ENCODE peak calls at places on chromosomes 5 and 9, in eight cellular contexts. One of them, this sample, is unnamed.

GRCh38 chr5:145947581-145947980 is 11.2 kb downstream of the SH3RF2 start:
- DNase-seq in stomach: no peak
- DNase-seq in HepG2: no peak
- DNase-seq in tibial nerve: no peak
- DNase-seq in gastrocnemius medialis: no peak
- DNase-seq in IMR-90: no peak
- DNase-seq in sigmoid colon: no peak
- DNase-seq in ovary: no peak
- DNase-seq in this sample: no peak

GRCh38 chr5:2756764-2757163 is 5.3 kb upstream of the IRX2 start:
- DNase-seq in stomach: no peak
- DNase-seq in HepG2: no peak
- DNase-seq in tibial nerve: no peak
- DNase-seq in gastrocnemius medialis: no peak
- DNase-seq in IMR-90: no peak
- DNase-seq in sigmoid colon: no peak
- DNase-seq in ovary: no peak
- DNase-seq in this sample: no peak

GRCh38 chr5:69035665-69036064 is 58.1 kb upstream of the SLC30A5 start:
- DNase-seq in stomach: no peak
- DNase-seq in HepG2: no peak
- DNase-seq in tibial nerve: no peak
- DNase-seq in gastrocnemius medialis: no peak
- DNase-seq in IMR-90: peak; percentile 24
- DNase-seq in sigmoid colon: no peak
- DNase-seq in ovary: no peak
- DNase-seq in this sample: no peak

GRCh38 chr9:84228130-84228735 is 112.3 kb downstream of the SLC28A3 start:
- DNase-seq in stomach: no peak
- DNase-seq in HepG2: no peak
- DNase-seq in tibial nerve: no peak
- DNase-seq in gastrocnemius medialis: no peak
- DNase-seq in IMR-90: no peak
- DNase-seq in sigmoid colon: no peak
- DNase-seq in ovary: no peak
- DNase-seq in this sample: no peak

GRCh38 chr5:54867310-54867944 is 118.0 kb downstream of the ESM1 start:
- DNase-seq in stomach: no peak
- DNase-seq in HepG2: peak; percentile 22
- DNase-seq in tibial nerve: no peak
- DNase-seq in gastrocnemius medialis: no peak
- DNase-seq in IMR-90: peak; percentile 75
- DNase-seq in sigmoid colon: no peak
- DNase-seq in ovary: no peak
- DNase-seq in this sample: no peak

GRCh38 chr9:103169798-103170197 is 174.7 kb downstream of the CYLC2 start:
- DNase-seq in stomach: no peak
- DNase-seq in HepG2: no peak
- DNase-seq in tibial nerve: no peak
- DNase-seq in gastrocnemius medialis: no peak
- DNase-seq in IMR-90: no peak
- DNase-seq in sigmoid colon: no peak
- DNase-seq in ovary: no peak
- DNase-seq in this sample: no peak

GRCh38 chr5:173278641-173279040 is 43.6 kb upstream of the NKX2-5 start:
- DNase-seq in stomach: no peak
- DNase-seq in HepG2: no peak
- DNase-seq in tibial nerve: no peak
- DNase-seq in gastrocnemius medialis: no peak
- DNase-seq in IMR-90: no peak
- DNase-seq in sigmoid colon: no peak
- DNase-seq in ovary: no peak
- DNase-seq in this sample: no peak

GRCh38 chr5:176413255-176413565 is 3.1 kb downstream of the CLTB start:
- DNase-seq in stomach: no peak
- DNase-seq in HepG2: no peak
- DNase-seq in tibial nerve: no peak
- DNase-seq in gastrocnemius medialis: peak; percentile 40
- DNase-seq in IMR-90: no peak
- DNase-seq in sigmoid colon: no peak
- DNase-seq in ovary: no peak
- DNase-seq in this sample: no peak

GRCh38 chr5:172758077-172758835 is 12.7 kb downstream of the DUSP1 start:
- DNase-seq in stomach: no peak
- DNase-seq in HepG2: no peak
- DNase-seq in tibial nerve: no peak
- DNase-seq in gastrocnemius medialis: no peak
- DNase-seq in IMR-90: peak; percentile 97
- DNase-seq in sigmoid colon: peak; percentile 64
- DNase-seq in ovary: no peak
- DNase-seq in this sample: peak; percentile 36

GRCh38 chr9:81083062-81083461 is 606.3 kb downstream of the TLE1 start:
- DNase-seq in stomach: no peak
- DNase-seq in HepG2: no peak
- DNase-seq in tibial nerve: no peak
- DNase-seq in gastrocnemius medialis: no peak
- DNase-seq in IMR-90: peak; percentile 40
- DNase-seq in sigmoid colon: peak; percentile 63
- DNase-seq in ovary: no peak
- DNase-seq in this sample: no peak

GRCh38 chr9:96417051-96417586 is 1.1 kb downstream of the ZNF367 start:
- DNase-seq in stomach: peak; percentile 91
- DNase-seq in HepG2: peak; percentile 68
- DNase-seq in tibial nerve: peak; percentile 79
- DNase-seq in gastrocnemius medialis: peak; percentile 86
- DNase-seq in IMR-90: peak; percentile 72
- DNase-seq in sigmoid colon: peak; percentile 94
- DNase-seq in ovary: peak; percentile 90
- DNase-seq in this sample: peak; percentile 97
- TF ChIP-seq POLR2A in stomach: no peak
- TF ChIP-seq POLR2A in HepG2: peak; percentile 99
- TF ChIP-seq POLR2A in tibial nerve: peak; percentile 28
- TF ChIP-seq POLR2A in gastrocnemius medialis: peak; percentile 58
- TF ChIP-seq POLR2A in IMR-90: no peak
- TF ChIP-seq POLR2A in sigmoid colon: peak; percentile 26
- TF ChIP-seq POLR2A in ovary: peak; percentile 46
- TF ChIP-seq POLR2A in this sample: peak; percentile 63

GRCh38 chr5:58459860-58460726 is at the start of gene PLK2:
- DNase-seq in stomach: peak; percentile 96
- DNase-seq in HepG2: peak; percentile 52
- DNase-seq in tibial nerve: peak; percentile 97
- DNase-seq in gastrocnemius medialis: peak; percentile 91
- DNase-seq in IMR-90: peak; percentile 94
- DNase-seq in sigmoid colon: peak; percentile 97
- DNase-seq in ovary: peak; percentile 98
- DNase-seq in this sample: peak; percentile 98
- TF ChIP-seq CTCF in stomach: no peak
- TF ChIP-seq CTCF in HepG2: no peak
- TF ChIP-seq CTCF in tibial nerve: peak; percentile 45
- TF ChIP-seq CTCF in gastrocnemius medialis: no peak
- TF ChIP-seq CTCF in IMR-90: peak; percentile 40
- TF ChIP-seq CTCF in sigmoid colon: no peak
- TF ChIP-seq CTCF in ovary: peak; percentile 71
- TF ChIP-seq CTCF in this sample: no peak

DNA sequence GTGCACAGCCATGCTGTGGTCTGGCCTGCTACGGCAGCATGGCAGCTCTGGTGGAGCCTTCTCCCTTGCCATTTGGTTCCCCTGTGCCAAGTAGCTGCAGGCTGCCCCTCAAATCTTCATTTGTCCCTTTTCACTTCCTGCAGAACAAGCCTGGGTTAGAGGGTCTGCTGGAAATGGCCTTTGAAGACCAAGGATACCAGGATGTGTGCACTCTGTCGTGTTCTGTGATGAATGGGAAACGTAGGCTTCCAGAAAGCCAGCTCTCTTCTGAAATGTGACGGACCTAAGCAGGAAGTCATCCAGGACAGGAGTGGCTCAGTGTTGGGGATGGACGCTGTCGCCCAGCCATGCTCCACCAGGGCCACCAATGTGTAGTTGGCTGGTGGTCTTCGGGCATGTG is 3.5 kb upstream of the POMT1 start:
- DNase-seq in stomach: no peak
- DNase-seq in HepG2: no peak
- DNase-seq in tibial nerve: no peak
- DNase-seq in gastrocnemius medialis: no peak
- DNase-seq in IMR-90: no peak
- DNase-seq in sigmoid colon: no peak
- DNase-seq in ovary: no peak
- DNase-seq in this sample: no peak
- H3K4me1 ChIP-seq in stomach: peaks cover 33% of the 10 kb centered on the region
- H3K4me1 ChIP-seq in HepG2: peaks cover 26% of the 10 kb centered on the region
- H3K4me1 ChIP-seq in tibial nerve: peaks cover 14% of the 10 kb centered on the region
- H3K4me1 ChIP-seq in gastrocnemius medialis: peaks cover 14% of the 10 kb centered on the region
- H3K4me1 ChIP-seq in IMR-90: peaks cover 5% of the 10 kb centered on the region
- H3K4me1 ChIP-seq in sigmoid colon: peaks cover 22% of the 10 kb centered on the region
- H3K4me1 ChIP-seq in ovary: peaks cover 10% of the 10 kb centered on the region
- H3K4me1 ChIP-seq in this sample: peaks cover 19% of the 10 kb centered on the region

DNA sequence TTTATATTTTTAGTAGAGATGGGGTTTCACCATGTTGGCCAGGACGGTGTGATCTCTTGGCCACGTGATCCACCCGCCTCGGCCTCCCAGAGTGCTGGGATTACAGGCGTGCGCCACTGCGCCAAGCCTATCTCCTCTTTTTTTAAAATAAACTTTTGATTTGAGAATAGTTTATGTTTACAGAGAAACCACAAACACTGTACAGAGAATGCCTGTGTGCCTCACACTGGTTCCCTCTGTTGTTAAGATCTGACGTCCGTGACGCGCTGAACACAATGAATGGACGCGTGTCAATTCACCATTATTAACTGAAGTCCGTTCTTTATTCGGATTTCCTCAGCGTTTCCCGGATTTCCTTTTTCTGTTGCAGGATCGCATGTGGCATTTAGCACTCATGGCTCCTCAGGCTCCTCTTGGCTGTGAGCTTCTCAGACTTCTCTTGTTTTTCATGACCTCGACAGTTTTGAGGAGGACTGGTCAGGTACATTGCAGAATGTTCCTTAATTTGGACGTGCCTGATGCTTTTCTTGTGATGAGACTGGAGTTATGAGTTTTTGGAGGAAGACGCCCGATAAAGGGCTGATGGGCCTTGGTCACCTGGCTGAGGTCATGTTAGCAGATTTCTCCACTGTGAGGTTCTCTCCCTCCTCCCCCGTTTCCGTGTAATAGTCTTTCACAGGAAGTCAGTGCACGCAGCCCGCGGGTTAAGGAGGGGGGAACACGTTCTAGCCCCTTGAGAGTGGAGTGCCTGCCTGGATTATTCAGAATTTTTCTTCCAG is 69.6 kb downstream of the ANKRD33B start:
- DNase-seq in stomach: no peak
- DNase-seq in HepG2: no peak
- DNase-seq in tibial nerve: no peak
- DNase-seq in gastrocnemius medialis: no peak
- DNase-seq in IMR-90: no peak
- DNase-seq in sigmoid colon: no peak
- DNase-seq in ovary: no peak
- DNase-seq in this sample: peak; percentile 88
- TF ChIP-seq POLR2A in stomach: no peak
- TF ChIP-seq POLR2A in HepG2: no peak
- TF ChIP-seq POLR2A in tibial nerve: no peak
- TF ChIP-seq POLR2A in gastrocnemius medialis: no peak
- TF ChIP-seq POLR2A in IMR-90: no peak
- TF ChIP-seq POLR2A in sigmoid colon: no peak
- TF ChIP-seq POLR2A in ovary: no peak
- TF ChIP-seq POLR2A in this sample: no peak

This sample was measured in spleen.